ENCODE peak calls at places on chromosome 15, in seven cellular contexts. H is GM19239; G is naive thymus-derived CD8-positive, alpha-beta T cell; N is Right ventricle myocardium superior; Y is nucleus accumbens; F is activated gamma-delta T cell treated with Interleukin-2 at 50 U/mL for 16 hours; Z is activated naive CD4-positive, alpha-beta T cell treated with anti-CD3 and anti-CD28 coated beads for 36 hours. E is an unnamed sample.

GRCh38 chr15:77029166-77030041 is 34.5 kb downstream of the PSTPIP1 start:
- DNase-seq in H (no peak), Z (peak), F (no peak), G (no peak), N (peak), Y (no peak), E (peak)

GRCh38 chr15:95019907-95020306 is 788.5 kb downstream of the MCTP2 start:
- DNase-seq in N (no peak), H (no peak), G (no peak), F (no peak), Z (no peak), Y (no peak), E (no peak)

GRCh38 chr15:41934843-41935242 is 37.5 kb downstream of the EHD4 start:
- DNase-seq in F (peak), H (no peak), Z (peak), G (peak), Y (no peak), N (no peak), E (peak)

GRCh38 chr15:92647467-92648163 is 8.0 kb downstream of the FAM174B start:
- DNase-seq in G (no peak), Z (no peak), F (no peak), N (no peak), H (no peak), Y (no peak), E (no peak)

GRCh38 chr15:50176869-50177268 is 5.1 kb upstream of the SLC27A2 start:
- DNase-seq in G (no peak), N (no peak), F (no peak), Z (no peak), H (no peak), Y (no peak), E (no peak)

GRCh38 chr15:36221992-36222391 is 357.4 kb upstream of the CDIN1 start:
- DNase-seq in N (no peak), F (no peak), H (no peak), Z (no peak), G (no peak), Y (no peak), E (no peak)

GRCh38 chr15:101167791-101168462 is 83.9 kb downstream of the CHSY1 start:
- DNase-seq in F (peak), H (peak), G (peak), N (peak), Y (no peak), Z (peak), E (no peak)

GRCh38 chr15:66919421-66919820 is 146.0 kb upstream of the SMAD3 start:
- DNase-seq in N (no peak), G (no peak), F (no peak), Y (no peak), H (no peak), Z (no peak), E (no peak)

GRCh38 chr15:25775317-25775912 is 87.7 kb downstream of the ATP10A start:
- DNase-seq in N (peak), G (no peak), Y (no peak), H (peak), Z (no peak), F (no peak), E (no peak)

GRCh38 chr15:61095804-61096506 is 133.1 kb downstream of the RORA start:
- DNase-seq in F (no peak), G (no peak), Z (no peak), Y (no peak), H (no peak), N (no peak), E (no peak)

GRCh38 chr15:65287515-65287845 is 797 bp upstream of the PARP16 start:
- DNase-seq in Y (no peak), N (no peak), G (no peak), H (no peak), Z (no peak), F (no peak), E (peak)

GRCh38 chr15:73426458-73426994 is 16.4 kb upstream of the REC114 start:
- DNase-seq in Z (no peak), F (no peak), G (no peak), N (no peak), Y (no peak), H (no peak), E (no peak)